ENCODE peak calls at places on chromosomes 13 and 19, in ten cellular contexts. R, E, K, B, M, L, A, Y, Z and O are unnamed samples. For H3K4me1, the result is how much of the 10 kb centered on the place peaks cover.

GRCh38 chr13:101530293-101530692 is 77.8 kb downstream of the ITGBL1 start:
- DNase-seq in B (no peak), R (no peak), Y (no peak), M (no peak), A (no peak), Z (no peak), L (no peak), E (no peak), K (no peak), O (no peak)

GRCh38 chr19:51702103-51702753 is 9.1 kb downstream of the SPACA6 start:
- DNase-seq in R (no peak), B (peak), Y (peak), K (no peak), L (peak), E (peak), A (peak), M (peak), Z (peak), O (peak)

GRCh38 chr19:42653841-42654240 is 59.1 kb upstream of the CEACAM8 start:
- DNase-seq in B (no peak), L (no peak), R (no peak), Z (no peak), Y (no peak), K (no peak), E (no peak), M (no peak), A (no peak), O (no peak)

GRCh38 chr13:25743426-25743825 is 308.4 kb downstream of the SHISA2 start:
- DNase-seq in M (no peak), L (no peak), R (no peak), Z (no peak), K (peak), Y (no peak), B (no peak), A (no peak), E (no peak), O (no peak)

GRCh38 chr19:10797541-10798256 is 38.3 kb downstream of the TMED1 start:
- DNase-seq in E (no peak), R (no peak), M (no peak), L (no peak), A (peak), Y (no peak), B (no peak), K (no peak), Z (peak), O (no peak)

GRCh38 chr19:29410974-29411615 is 114.7 kb upstream of the VSTM2B start:
- DNase-seq in K (no peak), L (peak), A (no peak), M (no peak), B (no peak), R (no peak), E (no peak), Z (no peak), Y (no peak), O (no peak)

GRCh38 chr13:96080676-96081075 is 9.2 kb upstream of the HS6ST3 start:
- DNase-seq in Z (no peak), L (no peak), B (no peak), M (no peak), K (no peak), E (no peak), Y (no peak), R (no peak), A (no peak), O (no peak)

GRCh38 chr19:19053508-19054314 is 10.1 kb upstream of the SLC25A42 start:
- DNase-seq in B (peak), R (peak), K (peak), A (peak), M (no peak), L (no peak), Z (peak), Y (peak), E (peak), O (peak)

GRCh38 chr19:44807652-44808462 is 1.0 kb upstream of the BCAM start:
- DNase-seq in B (peak), Z (no peak), R (peak), E (peak), K (peak), L (no peak), A (no peak), M (peak), Y (peak), O (peak)

GRCh38 chr13:94713556-94714182 is 1.3 kb upstream of the SOX21 start:
- DNase-seq in L (no peak), K (no peak), Z (no peak), Y (no peak), M (no peak), E (no peak), A (no peak), B (no peak), R (no peak), O (peak)

GRCh38 chr13:98986226-98986846 is 8.5 kb upstream of the DOCK9 start:
- DNase-seq in B (no peak), R (no peak), L (no peak), Z (no peak), M (no peak), E (no peak), K (no peak), A (no peak), Y (no peak), O (no peak)

GRCh38 chr13:41458187-41458938 is 1.0 kb downstream of the RGCC start:
- DNase-seq in E (peak), Z (peak), M (no peak), L (no peak), B (peak), R (no peak), Y (peak), A (peak), K (no peak), O (peak)

GRCh38 chr13:52787212-52787611 is 47.6 kb upstream of the CNMD start:
- DNase-seq in A (no peak), L (no peak), B (no peak), Z (no peak), M (no peak), R (no peak), E (no peak), K (no peak), Y (no peak), O (no peak)

GRCh38 chr13:21336609-21337008 is 122.5 kb downstream of the ZDHHC20 start:
- DNase-seq in M (no peak), L (no peak), B (no peak), A (no peak), Y (no peak), E (no peak), R (no peak), K (no peak), Z (no peak), O (no peak)

GRCh38 chr13:23629566-23630272 is 59.5 kb downstream of the TNFRSF19 start:
- DNase-seq in A (no peak), K (no peak), M (no peak), L (no peak), R (no peak), B (no peak), Y (no peak), Z (no peak), E (no peak), O (no peak)

GRCh38 chr13:23609414-23610186 is 39.4 kb downstream of the TNFRSF19 start:
- DNase-seq in Y (no peak), B (no peak), A (no peak), E (no peak), R (no peak), Z (no peak), L (no peak), M (no peak), K (peak), O (peak)

GRCh38 chr13:52600666-52601065 is 41.6 kb upstream of the HNRNPA1L2 start:
- DNase-seq in A (no peak), B (no peak), R (no peak), E (no peak), Z (no peak), K (no peak), L (no peak), Y (no peak), M (no peak), O (no peak)

GRCh38 chr19:55550321-55550650 is 4.9 kb upstream of the SBK3 start:
- DNase-seq in E (no peak), A (no peak), M (no peak), L (no peak), B (no peak), Z (no peak), R (no peak), Y (no peak), K (no peak), O (no peak)

GRCh38 chr13:79966502-79966901 is 374.4 kb downstream of the SPRY2 start:
- DNase-seq in B (no peak), K (no peak), A (no peak), M (no peak), L (no peak), E (no peak), R (no peak), Y (no peak), Z (no peak), O (no peak)

GRCh38 chr19:53961523-53962345 is 1.0 kb upstream of the CACNG8 start:
- DNase-seq in Y (no peak), Z (no peak), M (no peak), E (no peak), R (no peak), K (no peak), A (no peak), B (no peak), L (no peak), O (no peak)

GRCh38 chr19:10230155-10230903 is 802 bp downstream of the S1PR2 start:
- DNase-seq in Y (peak), Z (peak), L (no peak), M (no peak), K (peak), E (peak), B (peak), R (no peak), A (peak), O (peak)

GRCh38 chr13:31433756-31434155 is 234.0 kb downstream of the B3GLCT start:
- DNase-seq in E (no peak), L (no peak), B (no peak), Z (no peak), Y (no peak), A (no peak), M (no peak), K (no peak), R (no peak), O (no peak)

GRCh38 chr19:40822161-40822560 is 23.2 kb downstream of the EGLN2 start:
- DNase-seq in Z (no peak), L (no peak), E (no peak), B (peak), Y (peak), A (no peak), K (no peak), M (no peak), R (no peak), O (no peak)

GRCh38 chr13:110574161-110574560 is 12.6 kb upstream of the RAB20 start:
- DNase-seq in E (peak), M (no peak), L (no peak), Z (no peak), K (no peak), B (no peak), A (no peak), R (no peak), Y (no peak), O (no peak)

GRCh38 chr19:52188822-52189744 is 769 bp upstream of the PPP2R1A start:
- DNase-seq in B (no peak), R (no peak), Y (peak), A (no peak), Z (no peak), K (peak), E (peak), M (peak), L (peak), O (peak)

GRCh38 chr19:801030-801860 is 4.0 kb downstream of the PTBP1 start:
- DNase-seq in E (peak), A (no peak), L (peak), R (no peak), Z (no peak), M (no peak), B (peak), Y (peak), K (no peak), O (peak)

GRCh38 chr13:26658972-26659371 is 101.5 kb downstream of the WASF3 start:
- DNase-seq in A (no peak), L (no peak), K (no peak), Y (no peak), B (no peak), E (no peak), R (no peak), Z (no peak), M (no peak), O (no peak)

GRCh38 chr19:7435602-7436001 is 53.2 kb downstream of the PEX11G start:
- DNase-seq in K (no peak), A (no peak), M (no peak), L (no peak), Y (no peak), B (no peak), R (no peak), E (no peak), Z (no peak), O (no peak)

GRCh38 chr13:113912596-113912995 is 48.7 kb upstream of the GAS6 start:
- DNase-seq in E (no peak), R (no peak), Z (no peak), L (no peak), K (no peak), Y (no peak), M (no peak), A (no peak), B (no peak), O (no peak)

GRCh38 chr13:44818428-44818827 is 170.8 kb downstream of the NUFIP1 start:
- DNase-seq in Z (no peak), Y (no peak), A (no peak), B (no peak), E (peak), M (no peak), K (peak), R (peak), L (no peak), O (no peak)
- H3K4me1 ChIP-seq in Z (under half), Y (under half), A (under half), B (under half), E (under half), M (under half), K (under half), R (half or more), L (under half), O (under half)

DNA sequence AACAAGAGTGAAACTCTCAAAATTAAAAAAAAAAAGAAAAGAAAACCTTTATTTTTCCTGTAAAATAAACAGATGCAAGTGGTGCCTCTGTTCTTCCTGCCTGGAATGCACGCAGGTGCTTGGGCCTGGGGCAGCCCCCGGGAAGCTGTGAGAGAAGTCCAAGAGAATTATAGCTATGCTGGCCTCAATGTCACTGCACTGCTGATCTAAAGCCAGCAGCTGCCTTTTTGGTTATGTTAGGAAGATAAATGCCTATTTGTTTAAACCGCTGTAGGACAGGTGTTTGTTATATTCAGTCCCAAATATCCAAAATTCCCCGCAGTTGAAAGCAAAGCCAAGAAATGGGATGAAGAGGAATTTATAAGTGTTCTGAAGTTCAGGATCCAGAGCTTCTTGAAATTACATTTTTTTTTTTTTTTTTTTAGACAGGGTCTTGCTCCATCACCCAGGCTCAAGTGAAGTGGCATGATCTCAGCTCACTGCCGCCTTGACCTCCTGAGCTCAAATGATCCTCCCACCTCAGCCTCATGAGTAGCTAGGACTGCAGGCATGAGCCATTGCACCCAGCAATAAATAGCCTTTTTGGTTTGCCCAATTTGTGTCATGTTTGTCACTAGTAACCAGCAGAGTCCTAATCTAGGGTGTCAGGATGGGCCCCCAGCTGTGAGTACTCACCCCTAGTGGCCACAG is 2.3 kb downstream of the RINL start:
- DNase-seq in A (no peak), B (no peak), K (peak), M (no peak), Y (no peak), Z (no peak), R (no peak), L (no peak), E (no peak), O (no peak)
- H3K4me1 ChIP-seq in A (under half), B (under half), K (under half), M (under half), Y (under half), Z (under half), R (under half), L (under half), E (under half), O (under half)

GRCh38 chr13:46675016-46675415 is 121.9 kb downstream of the ESD start:
- DNase-seq in Y (no peak), Z (no peak), R (no peak), M (no peak), E (no peak), B (no peak), L (no peak), A (no peak), K (peak), O (no peak)
- H3K4me1 ChIP-seq in Y (under half), Z (under half), R (under half), M (under half), E (under half), B (under half), L (under half), A (under half), K (under half), O (under half)

GRCh38 chr19:49929611-49930482 is 543 bp upstream of the NUP62 start:
- DNase-seq in E (peak), R (peak), Z (peak), Y (peak), K (peak), B (peak), L (peak), M (peak), A (peak), O (peak)

GRCh38 chr19:49929121-49929610 is at the start of the genes ATF5 and NUP62:
- DNase-seq in R (peak), E (peak), K (peak), M (peak), A (peak), B (peak), Z (peak), Y (peak), L (peak), O (peak)

GRCh38 chr19:49926520-49926919 is 2.5 kb upstream of the ATF5 start:
- DNase-seq in M (no peak), A (no peak), K (no peak), L (no peak), Y (no peak), R (no peak), E (no peak), B (no peak), Z (no peak), O (no peak)

GRCh38 chr19:49925486-49925885 is 3.5 kb upstream of the ATF5 start:
- DNase-seq in A (no peak), B (no peak), L (no peak), Y (no peak), E (no peak), K (no peak), Z (no peak), R (no peak), M (no peak), O (no peak)

GRCh38 chr19:49927526-49928264 is 1.3 kb upstream of the ATF5 start:
- DNase-seq in R (no peak), K (no peak), L (no peak), B (no peak), A (no peak), M (no peak), Y (no peak), E (no peak), Z (no peak), O (no peak)
- H3K4me1 ChIP-seq in R (under half), K (under half), L (under half), B (under half), A (under half), M (under half), Y (under half), E (under half), Z (under half), O (under half)